ENCODE peak calls at places on chromosomes 16 and 17, in eight cellular contexts. P is GM10248, J is right lobe of liver, I is progenitor cell of endocrine pancreas, B is GM06990, M is AG09319, H is tibial artery, W is GM13977. Y is an unnamed sample.
A peak's percentile ranks its signal among the peaks of the same experiment; 100 is the strongest.

GRCh38 chr17:22517716-22518115 is 825.4 kb downstream of the KCNJ18 start:
- DNase-seq in J (no peak), P (no peak), H (no peak), B (no peak), I (no peak), W (no peak), M (no peak), Y (no peak)

GRCh38 chr16:87326151-87326571 is 9.0 kb upstream of the C16orf95 start:
- DNase-seq in I (no peak), P (no peak), J (no peak), M (no peak), H (no peak), W (no peak), B (no peak), Y (no peak)

GRCh38 chr16:19113577-19114358 is at the start of gene ITPRIPL2:
- DNase-seq in P (peak; percentile 66), W (peak; percentile 76), I (peak; percentile 29), B (peak; percentile 71), M (peak; percentile 84), J (peak; percentile 89), H (peak; percentile 90), Y (peak; percentile 92)

GRCh38 chr17:48577946-48578615 is at the start of gene HOXB4:
- DNase-seq in H (peak; percentile 76), I (no peak), J (peak; percentile 67), M (no peak), B (peak; percentile 68), P (peak; percentile 76), W (peak; percentile 88), Y (peak; percentile 85)

GRCh38 chr17:4966844-4967538 is 626 bp downstream of the SPAG7 start:
- DNase-seq in H (peak; percentile 99), B (peak; percentile 96), M (peak; percentile 99), P (peak; percentile 97), W (peak; percentile 99), I (peak; percentile 91), J (peak; percentile 99), Y (peak; percentile 99)

GRCh38 chr17:7897773-7898172 is 9.2 kb downstream of the CHD3 start:
- DNase-seq in B (no peak), M (no peak), J (peak; percentile 53), H (no peak), I (no peak), W (no peak), P (no peak), Y (no peak)

GRCh38 chr16:55398683-55399230 is 74.8 kb downstream of the IRX6 start:
- DNase-seq in H (no peak), P (no peak), B (no peak), M (no peak), I (no peak), W (no peak), J (no peak), Y (no peak)

GRCh38 chr16:19991614-19992013 is 82.1 kb downstream of the GPR139 start:
- DNase-seq in M (no peak), P (no peak), W (no peak), H (no peak), J (no peak), B (no peak), I (no peak), Y (no peak)

GRCh38 chr16:54216268-54217187 is 70.1 kb downstream of the IRX3 start:
- DNase-seq in J (no peak), P (no peak), B (no peak), W (no peak), H (peak; percentile 65), I (no peak), M (no peak), Y (peak; percentile 66)

GRCh38 chr17:45228985-45229517 is 7.4 kb downstream of the FMNL1 start:
- DNase-seq in P (peak; percentile 86), I (no peak), H (peak; percentile 84), B (peak; percentile 92), J (peak; percentile 78), M (peak; percentile 79), W (peak; percentile 89), Y (peak; percentile 91)

GRCh38 chr17:47717261-47717697 is 15.8 kb upstream of the TBX21 start:
- DNase-seq in H (no peak), W (no peak), J (no peak), B (no peak), M (no peak), P (no peak), I (no peak), Y (no peak)

GRCh38 chr16:1687427-1688316 is 9.6 kb downstream of the JPT2 start:
- DNase-seq in M (no peak), W (no peak), J (no peak), P (no peak), H (no peak), I (no peak), B (no peak), Y (no peak)

GRCh38 chr17:78031435-78031834 is 72.9 kb downstream of the TNRC6C start:
- DNase-seq in B (no peak), J (no peak), M (no peak), I (no peak), H (no peak), P (no peak), W (no peak), Y (no peak)

GRCh38 chr16:66147338-66147737 is 219.2 kb upstream of the CDH5 start:
- DNase-seq in M (no peak), B (no peak), P (no peak), J (no peak), H (no peak), W (no peak), I (no peak), Y (no peak)

GRCh38 chr16:88696441-88696840 is 9.8 kb downstream of the RNF166 start:
- DNase-seq in P (no peak), W (no peak), I (no peak), J (no peak), B (no peak), M (no peak), H (no peak), Y (no peak)

GRCh38 chr16:88699180-88699579 is 7.0 kb downstream of the RNF166 start:
- DNase-seq in B (no peak), H (no peak), P (no peak), J (no peak), W (no peak), I (no peak), M (no peak), Y (no peak)

GRCh38 chr16:88698694-88699045 is 7.5 kb downstream of the RNF166 start:
- DNase-seq in M (no peak), P (no peak), I (no peak), B (no peak), H (no peak), J (no peak), W (no peak), Y (no peak)

GRCh38 chr16:88697116-88697830 is 8.9 kb downstream of the RNF166 start:
- DNase-seq in B (no peak), J (no peak), M (no peak), P (no peak), H (no peak), I (no peak), W (no peak), Y (no peak)

DNA sequence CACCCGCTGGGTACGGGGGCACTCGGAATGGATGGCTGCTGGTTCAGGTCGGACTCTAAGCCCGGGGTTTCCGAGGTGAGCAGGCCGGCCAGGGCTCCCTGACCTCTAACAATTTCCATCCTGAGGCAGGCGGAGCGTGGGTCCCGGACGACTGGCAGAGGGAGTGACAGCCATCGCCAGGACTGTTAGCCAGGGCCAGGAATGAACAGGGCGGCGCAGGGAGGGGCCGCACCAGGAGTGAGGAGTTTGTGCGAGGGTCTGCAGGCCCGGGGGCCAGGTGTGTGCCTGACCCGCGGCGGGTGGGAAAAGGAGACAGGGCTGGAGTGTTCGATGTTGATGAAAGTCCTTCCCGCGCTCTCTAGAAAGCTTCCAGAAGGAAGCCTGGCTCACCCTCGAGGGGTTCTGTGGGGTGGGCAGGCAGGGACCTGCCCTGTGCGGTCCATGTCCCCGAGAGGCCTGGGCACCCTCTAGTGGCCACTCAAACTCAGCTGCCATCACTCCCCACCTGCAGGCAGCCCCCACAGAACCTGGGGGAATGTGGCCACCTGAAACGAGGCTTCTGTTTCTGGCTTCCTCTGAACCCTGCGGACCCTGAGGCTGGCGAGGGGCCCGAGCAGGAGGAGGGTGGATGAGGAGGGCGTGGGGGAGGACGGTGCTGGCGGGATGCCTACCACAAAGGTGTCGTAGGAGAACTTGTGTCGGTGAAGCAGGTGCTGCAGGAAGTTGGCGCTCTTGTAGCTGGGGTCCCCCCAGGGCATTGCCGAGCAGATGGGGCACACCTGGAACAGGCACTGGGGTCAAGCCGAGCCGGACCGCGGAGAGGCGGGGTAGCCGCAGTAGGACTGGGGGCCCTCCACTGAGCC is 8.1 kb downstream of the RNF166 start:
- DNase-seq in H (no peak), B (no peak), M (no peak), I (no peak), W (no peak), J (no peak), P (no peak), Y (no peak)
- TF ChIP-seq CTCF in H (no peak), B (peak; percentile 44), M (no peak), I (peak; percentile 47), W (peak; percentile 39), J (peak; percentile 36), P (peak; percentile 18), Y (peak; percentile 27)

GRCh38 chr16:84207869-84208268 is 16.9 kb downstream of the ADAD2 start:
- DNase-seq in I (no peak), W (no peak), P (no peak), M (no peak), B (no peak), H (no peak), J (no peak), Y (no peak)

GRCh38 chr16:84207266-84207665 is 16.3 kb downstream of the ADAD2 start:
- DNase-seq in B (no peak), M (no peak), I (no peak), P (no peak), J (no peak), H (no peak), W (no peak), Y (no peak)

GRCh38 chr16:84209989-84210388 is 19.0 kb downstream of the ADAD2 start:
- DNase-seq in B (no peak), H (no peak), M (no peak), P (no peak), W (no peak), I (no peak), J (no peak), Y (no peak)

GRCh38 chr16:84205976-84206691 is 15.2 kb downstream of the ADAD2 start:
- DNase-seq in J (no peak), P (no peak), M (no peak), I (no peak), B (no peak), H (no peak), W (no peak), Y (no peak)
- TF ChIP-seq CTCF in J (no peak), P (no peak), M (no peak), I (no peak), B (no peak), H (no peak), W (no peak), Y (no peak)

GRCh38 chr17:49841548-49841947 is 6.3 kb downstream of the TAC4 start:
- DNase-seq in H (no peak), W (no peak), B (no peak), P (no peak), I (no peak), M (no peak), J (no peak), Y (no peak)
- TF ChIP-seq CTCF in H (no peak), W (no peak), B (no peak), P (no peak), I (no peak), M (no peak), J (no peak), Y (no peak)

DNA sequence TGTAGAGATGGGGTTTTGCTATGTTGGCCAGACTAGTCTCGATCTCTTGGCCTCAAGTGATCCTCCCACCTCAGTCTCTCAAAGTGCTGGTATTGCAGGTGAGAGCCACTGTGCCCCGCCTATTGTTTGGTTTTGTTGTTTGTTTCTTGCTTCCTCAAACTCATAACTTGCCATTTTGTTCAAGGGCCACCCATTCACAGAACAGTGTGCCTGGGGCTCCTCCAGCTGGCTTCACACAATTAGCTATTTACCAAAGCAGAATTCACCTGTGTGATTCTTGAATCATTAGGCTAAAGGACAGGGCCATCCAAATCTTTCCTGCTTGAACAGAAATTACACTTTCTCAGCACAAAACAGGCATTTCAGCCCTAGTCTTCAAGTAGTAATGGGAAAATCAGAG is 7.2 kb downstream of the ABHD15 start:
- DNase-seq in B (no peak), I (no peak), M (no peak), W (no peak), H (no peak), J (no peak), P (no peak), Y (no peak)
- TF ChIP-seq CTCF in B (no peak), I (no peak), M (no peak), W (no peak), H (no peak), J (no peak), P (no peak), Y (no peak)

Y was measured in heart left ventricle.